ENCODE peak calls at places on chromosomes 16 and 17, in four cellular contexts. C is left kidney, Z is A549, T is SW480. E is an unnamed sample.

GRCh38 chr17:56773124-56773523 is 60.6 kb downstream of the C17orf67 start:
- DNase-seq in C (no peak), Z (no peak), T (no peak), E (no peak)

GRCh38 chr17:14559720-14560119 is 258.8 kb downstream of the HS3ST3B1 start:
- DNase-seq in C (peak; percentile 35), Z (no peak), T (no peak), E (peak; percentile 12)

GRCh38 chr16:81901483-81901882 is 109.8 kb downstream of the SDR42E1 start:
- DNase-seq in C (peak; percentile 21), Z (no peak), T (no peak), E (no peak)

GRCh38 chr16:69240336-69240735 is 53.4 kb downstream of the SNTB2 start:
- DNase-seq in C (no peak), Z (no peak), T (no peak), E (no peak)

GRCh38 chr17:80725532-80725931 is 180.9 kb downstream of the RPTOR start:
- DNase-seq in C (peak; percentile 58), Z (no peak), T (no peak), E (no peak)

GRCh38 chr17:40176409-40177110 is 710 bp upstream of the RAPGEFL1 start:
- DNase-seq in C (peak; percentile 29), Z (no peak), T (peak; percentile 89), E (no peak)

GRCh38 chr17:80428363-80428762 is 13.4 kb downstream of the ENDOV start:
- DNase-seq in C (no peak), Z (no peak), T (no peak), E (no peak)

GRCh38 chr17:10614536-10615155 is 42.5 kb downstream of the MYH3 start:
- DNase-seq in C (peak; percentile 91), Z (peak; percentile 61), T (peak; percentile 51), E (peak; percentile 78)

GRCh38 chr16:67773569-67774456 is 32.5 kb downstream of the RANBP10 start:
- DNase-seq in C (peak; percentile 44), Z (no peak), T (no peak), E (no peak)

GRCh38 chr16:84720180-84720579 is 20.4 kb downstream of the USP10 start:
- DNase-seq in C (no peak), Z (no peak), T (no peak), E (peak; percentile 67)

GRCh38 chr17:71983828-71984227 is 137.0 kb upstream of the SOX9 start:
- DNase-seq in C (no peak), Z (no peak), T (no peak), E (no peak)

GRCh38 chr17:60077672-60078519 is 825 bp downstream of the HEATR6 start:
- DNase-seq in C (peak; percentile 27), Z (no peak), T (no peak), E (peak; percentile 10)

GRCh38 chr17:48505788-48506187 is 25.0 kb downstream of the HOXB1 start:
- DNase-seq in C (peak; percentile 65), Z (peak; percentile 89), T (peak; percentile 95), E (no peak)

GRCh38 chr17:32495347-32496253 is 8.8 kb downstream of the CDK5R1 start:
- DNase-seq in C (peak; percentile 65), Z (no peak), T (no peak), E (no peak)

GRCh38 chr16:81532491-81533174 is 88.0 kb downstream of the CMIP start:
- DNase-seq in C (peak; percentile 95), Z (peak; percentile 83), T (no peak), E (no peak)

GRCh38 chr16:695355-696089 is 5.3 kb upstream of the WDR24 start:
- DNase-seq in C (peak; percentile 85), Z (peak; percentile 78), T (peak; percentile 90), E (peak; percentile 79)

GRCh38 chr16:5321925-5322324 is 224.3 kb upstream of the EEF2KMT start:
- DNase-seq in C (no peak), Z (no peak), T (no peak), E (no peak)

GRCh38 chr16:77686385-77686784 is 35.9 kb upstream of the NUDT7 start:
- DNase-seq in C (no peak), Z (no peak), T (no peak), E (no peak)

GRCh38 chr17:7613769-7614421 is 802 bp downstream of the FXR2 start:
- DNase-seq in C (no peak), Z (peak; percentile 54), T (peak; percentile 29), E (no peak)

GRCh38 chr17:69588316-69588715 is 173.8 kb downstream of the MAP2K6 start:
- DNase-seq in C (no peak), Z (no peak), T (no peak), E (no peak)

GRCh38 chr16:3646348-3646920 is 8.1 kb upstream of the DNASE1 start:
- DNase-seq in C (peak; percentile 53), Z (peak; percentile 62), T (peak; percentile 85), E (no peak)

GRCh38 chr17:74123350-74123749 is 80.1 kb upstream of the RPL38 start:
- DNase-seq in C (peak; percentile 46), Z (no peak), T (peak; percentile 33), E (no peak)

E was measured in retina.